ENCODE peak calls at places on chromosomes 2 and 18, in nine cellular contexts. Y is AG10803, T is lower lobe of right lung, N is cardiac muscle cell, U is psoas muscle, Q is foreskin keratinocyte, E is progenitor cell of endocrine pancreas, Z is AG04450, A is PC-3. F is an unnamed sample.
A peak's percentile ranks its signal among the peaks of the same experiment; 100 is the strongest.

GRCh38 chr18:70288171-70288850 is 534 bp upstream of the SOCS6 start:
- DNase-seq in U (peak; percentile 58), E (no peak), A (peak; percentile 23), Z (no peak), T (peak; percentile 58), Y (peak; percentile 31), Q (no peak), N (no peak), F (peak; percentile 67)

GRCh38 chr2:231926761-231927565 is 767 bp upstream of the NPPC start:
- DNase-seq in Y (no peak), E (no peak), T (peak; percentile 42), A (peak; percentile 14), Q (no peak), Z (no peak), U (no peak), N (peak; percentile 23), F (peak; percentile 65)

GRCh38 chr18:72541871-72542690 is 2.1 kb downstream of the CBLN2 start:
- DNase-seq in U (no peak), N (peak; percentile 48), Z (no peak), Q (peak; percentile 17), E (peak; percentile 21), A (no peak), Y (no peak), T (no peak), F (peak; percentile 23)

GRCh38 chr2:188307850-188308283 is 16.2 kb downstream of the GULP1 start:
- DNase-seq in A (peak; percentile 71), Q (peak; percentile 34), N (no peak), Z (no peak), Y (no peak), T (no peak), U (no peak), E (no peak), F (no peak)

GRCh38 chr2:70726947-70727725 is 40.9 kb downstream of the ADD2 start:
- DNase-seq in U (no peak), Y (peak; percentile 37), Q (peak; percentile 94), Z (no peak), E (no peak), A (peak; percentile 90), T (no peak), N (no peak), F (no peak)

GRCh38 chr2:236753611-236754010 is 184.0 kb downstream of the ACKR3 start:
- DNase-seq in N (no peak), A (peak; percentile 49), U (no peak), Y (no peak), Q (no peak), E (no peak), T (no peak), Z (no peak), F (no peak)

GRCh38 chr2:85468704-85469349 is 50.3 kb downstream of the SH2D6 start:
- DNase-seq in U (no peak), A (peak; percentile 95), Q (peak; percentile 68), Z (no peak), N (peak; percentile 42), Y (peak; percentile 51), T (no peak), E (no peak), F (no peak)

GRCh38 chr2:147709655-147710054 is 135.2 kb upstream of the ACVR2A start:
- DNase-seq in U (no peak), Y (no peak), T (no peak), N (no peak), Q (no peak), Z (no peak), E (no peak), A (no peak), F (no peak)

GRCh38 chr2:222076978-222077690 is 221.7 kb downstream of the PAX3 start:
- DNase-seq in Z (no peak), A (no peak), U (no peak), Y (no peak), Q (no peak), E (no peak), T (no peak), N (no peak), F (no peak)

GRCh38 chr2:191150451-191151314 is at the start of gene STAT4:
- DNase-seq in T (peak; percentile 59), E (no peak), N (peak; percentile 62), U (no peak), A (peak; percentile 57), Q (no peak), Z (no peak), Y (no peak), F (peak; percentile 77)

GRCh38 chr2:140440815-140441214 is 1660.6 kb upstream of the NXPH2 start:
- DNase-seq in E (no peak), Y (no peak), Q (no peak), U (no peak), N (no peak), T (no peak), Z (no peak), A (no peak), F (no peak)

GRCh38 chr2:175309799-175310198 is 128.3 kb upstream of the ATP5MC3 start:
- DNase-seq in Z (no peak), Y (peak; percentile 26), U (no peak), A (peak; percentile 50), E (peak; percentile 19), N (peak; percentile 68), T (no peak), Q (peak; percentile 2), F (peak; percentile 21)

GRCh38 chr2:134932864-134933526 is 14.4 kb downstream of the CCNT2 start:
- DNase-seq in Z (no peak), U (no peak), Q (no peak), A (no peak), E (no peak), T (no peak), N (no peak), Y (no peak), F (no peak)

GRCh38 chr2:230719340-230719739 is 6.7 kb downstream of the CAB39 start:
- DNase-seq in T (no peak), U (no peak), Q (no peak), Z (no peak), A (no peak), E (no peak), N (no peak), Y (no peak), F (no peak)

DNA sequence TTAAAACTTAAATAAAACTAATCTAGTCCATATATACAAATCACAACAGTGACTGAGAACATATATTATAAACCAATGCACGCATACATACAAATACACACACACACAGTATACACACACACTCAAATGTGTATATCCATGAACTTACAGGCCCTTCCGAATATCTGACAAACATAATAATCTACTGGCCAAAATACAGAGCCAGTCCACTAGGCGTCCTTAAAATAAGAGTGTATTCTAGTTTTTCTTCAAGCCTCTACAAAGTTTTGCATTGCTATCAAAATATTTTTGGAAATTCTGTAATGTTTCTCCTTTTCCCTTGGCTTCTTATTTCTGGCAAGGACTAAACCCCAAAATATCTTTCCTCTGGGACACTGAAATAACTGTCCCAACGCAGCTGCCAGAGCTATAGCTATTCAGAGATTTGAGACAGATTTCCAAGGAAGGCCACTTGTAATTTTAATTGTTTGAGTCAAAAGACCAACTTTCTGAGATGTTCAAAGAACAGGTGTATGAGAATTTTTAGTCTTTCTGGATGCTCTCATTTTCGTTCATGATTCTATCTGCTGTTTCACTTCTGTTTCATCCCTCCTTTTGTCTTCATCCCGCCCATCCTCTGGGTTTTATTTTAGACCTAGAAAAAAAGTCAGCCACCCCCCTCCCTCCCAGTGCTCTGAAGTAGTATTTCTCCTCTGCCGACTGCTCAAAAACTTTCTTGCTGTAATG is 24.1 kb upstream of the SP3 start:
- DNase-seq in T (no peak), N (no peak), Z (no peak), Y (no peak), Q (no peak), A (no peak), E (no peak), U (no peak), F (no peak)
- TF ChIP-seq CTCF in T (no peak), N (no peak), Z (no peak), Y (no peak), Q (no peak), A (no peak), E (no peak), U (peak; percentile 6), F (no peak)

GRCh38 chr2:9378433-9379371 is 44.6 kb downstream of the ITGB1BP1 start:
- DNase-seq in Y (peak; percentile 78), Z (peak; percentile 61), A (peak; percentile 72), E (no peak), T (no peak), N (no peak), U (peak; percentile 86), Q (peak; percentile 44), F (no peak)

GRCh38 chr2:9377461-9378097 is 45.7 kb downstream of the ITGB1BP1 start:
- DNase-seq in Z (no peak), E (no peak), A (no peak), T (no peak), U (no peak), Y (no peak), N (no peak), Q (no peak), F (no peak)

GRCh38 chr2:9382604-9383235 is 40.6 kb downstream of the ITGB1BP1 start:
- DNase-seq in Q (no peak), A (peak; percentile 10), E (no peak), U (no peak), Y (no peak), Z (no peak), N (no peak), T (no peak), F (no peak)

GRCh38 chr2:9379372-9379725 is 44.0 kb downstream of the ITGB1BP1 start:
- DNase-seq in A (no peak), N (no peak), U (no peak), E (no peak), T (no peak), Z (no peak), Q (no peak), Y (no peak), F (no peak)

GRCh38 chr2:9380702-9381628 is 42.4 kb downstream of the ITGB1BP1 start:
- DNase-seq in U (peak; percentile 64), Q (peak; percentile 85), N (no peak), Y (peak; percentile 93), Z (peak; percentile 81), E (no peak), T (no peak), A (peak; percentile 97), F (no peak)
- TF ChIP-seq CTCF in U (no peak), Q (no peak), N (no peak), Y (peak; percentile 18), Z (no peak), E (no peak), T (no peak), A (no peak), F (no peak)

DNA sequence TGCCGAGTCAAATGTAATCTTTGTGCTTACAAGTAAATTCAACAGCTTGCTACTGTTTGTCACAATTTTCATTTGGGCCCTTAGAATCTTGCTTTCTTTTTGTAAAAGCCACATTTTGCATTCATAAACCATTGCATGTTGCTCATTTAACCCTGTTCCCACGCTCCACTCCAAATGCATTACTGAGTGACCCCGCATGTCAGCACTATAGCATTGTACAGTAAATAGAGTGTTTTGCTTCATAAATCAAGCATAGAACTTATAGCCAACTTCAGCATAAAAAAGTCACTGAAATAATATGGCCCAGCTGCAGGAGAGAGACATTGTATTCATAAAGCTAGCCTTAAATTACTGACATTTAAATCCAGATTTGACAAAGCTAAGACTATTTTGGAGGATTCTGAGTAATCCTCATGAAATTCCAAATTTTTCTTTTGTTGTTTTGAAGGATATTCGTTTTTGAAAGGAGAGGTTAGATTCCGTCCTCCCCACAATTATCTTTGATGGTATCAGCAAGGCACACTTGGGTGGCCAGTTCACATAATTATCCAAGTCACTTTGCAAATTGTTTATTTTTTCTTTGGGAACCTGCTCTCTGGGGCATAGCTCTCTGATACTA is 320.9 kb upstream of the TCF4 start:
- DNase-seq in T (no peak), E (no peak), N (no peak), Z (no peak), Y (peak; percentile 39), Q (no peak), A (no peak), U (no peak), F (no peak)
- TF ChIP-seq CTCF in T (no peak), E (no peak), N (no peak), Z (peak; percentile 4), Y (no peak), Q (no peak), A (no peak), U (no peak), F (no peak)

GRCh38 chr2:111698743-111699554 is 185.0 kb downstream of the ANAPC1 start:
- DNase-seq in N (peak; percentile 27), T (peak; percentile 79), Z (peak; percentile 96), E (no peak), Q (peak; percentile 99), A (peak; percentile 98), Y (peak; percentile 97), U (peak; percentile 78), F (no peak)
- TF ChIP-seq CTCF in N (peak; percentile 41), T (no peak), Z (peak; percentile 48), E (peak; percentile 17), Q (peak; percentile 83), A (peak; percentile 78), Y (peak; percentile 63), U (no peak), F (peak; percentile 14)

F was measured in GM13976.